ENCODE peak calls at places on chromosome 1, in nine cellular contexts. V is lower lobe of right lung, N is upper lobe of right lung, K is sigmoid colon, F is uterus, T is HCT116, U is astrocyte of the cerebellum, C is left ventricle myocardium inferior, R is K562. G is an unnamed sample.

GRCh38 chr1:152926091-152926490 is 17.7 kb downstream of the IVL start:
- DNase-seq in R (no peak), N (no peak), K (no peak), V (no peak), T (peak; percentile 24), C (no peak), F (no peak), U (peak; percentile 5), G (no peak)

GRCh38 chr1:32893198-32894018 is 7.1 kb downstream of the HPCA start:
- DNase-seq in C (peak; percentile 36), V (no peak), T (no peak), R (peak; percentile 73), U (no peak), K (peak; percentile 77), F (peak; percentile 70), N (peak; percentile 72), G (no peak)

GRCh38 chr1:243731301-243731891 is 118.6 kb downstream of the AKT3 start:
- DNase-seq in U (no peak), V (no peak), T (no peak), N (no peak), K (peak; percentile 77), F (no peak), C (no peak), R (no peak), G (no peak)

GRCh38 chr1:10694274-10694632 is 102.2 kb downstream of the CASZ1 start:
- DNase-seq in V (no peak), T (no peak), K (no peak), N (no peak), U (no peak), C (no peak), R (no peak), F (no peak), G (no peak)

GRCh38 chr1:180230791-180231505 is 884 bp downstream of the LHX4 start:
- DNase-seq in V (no peak), K (peak; percentile 55), R (no peak), N (no peak), C (no peak), T (no peak), F (no peak), U (no peak), G (no peak)

GRCh38 chr1:17585266-17585987 is 45.9 kb downstream of the ARHGEF10L start:
- DNase-seq in T (no peak), U (no peak), R (no peak), C (no peak), V (no peak), F (no peak), K (no peak), N (no peak), G (no peak)

GRCh38 chr1:191152776-191153175 is 675.1 kb upstream of the BRINP3 start:
- DNase-seq in K (no peak), C (no peak), F (no peak), U (no peak), N (no peak), V (no peak), T (no peak), R (no peak), G (no peak)

GRCh38 chr1:5481889-5482288 is 510.3 kb downstream of the NPHP4 start:
- DNase-seq in V (no peak), K (no peak), U (no peak), C (no peak), N (no peak), R (peak; percentile 32), F (no peak), T (peak; percentile 28), G (no peak)

GRCh38 chr1:12001996-12002493 is 17.3 kb upstream of the MIIP start:
- DNase-seq in C (peak; percentile 51), U (peak; percentile 13), F (no peak), R (no peak), K (no peak), T (peak; percentile 19), V (no peak), N (no peak), G (no peak)

GRCh38 chr1:227213426-227213825 is 104.9 kb downstream of the CDC42BPA start:
- DNase-seq in U (no peak), V (no peak), N (no peak), F (no peak), T (no peak), R (no peak), K (no peak), C (no peak), G (no peak)

GRCh38 chr1:21511579-21512522 is 2.6 kb downstream of the ALPL start:
- DNase-seq in U (peak; percentile 99), K (peak; percentile 72), N (peak; percentile 81), R (no peak), C (peak; percentile 62), V (peak; percentile 77), T (no peak), F (no peak), G (no peak)

GRCh38 chr1:221887091-221887746 is 145.3 kb upstream of the DUSP10 start:
- DNase-seq in F (peak; percentile 20), U (no peak), C (peak; percentile 56), R (peak; percentile 33), V (peak; percentile 50), N (peak; percentile 67), T (peak; percentile 46), K (peak; percentile 82), G (no peak)

GRCh38 chr1:109763646-109764415 is at the start of gene EPS8L3:
- DNase-seq in C (peak; percentile 6), N (peak; percentile 48), U (no peak), R (no peak), K (peak; percentile 60), V (peak; percentile 34), F (peak; percentile 12), T (no peak), G (no peak)

GRCh38 chr1:94332952-94333351 is 85.2 kb upstream of the ABCD3 start:
- DNase-seq in N (no peak), C (no peak), V (no peak), R (no peak), T (no peak), F (no peak), K (no peak), U (no peak), G (no peak)

GRCh38 chr1:94332516-94332915 is 85.7 kb upstream of the ABCD3 start:
- DNase-seq in F (no peak), N (no peak), C (no peak), U (no peak), R (no peak), V (no peak), T (no peak), K (no peak), G (no peak)

GRCh38 chr1:94335447-94335846 is 82.7 kb upstream of the ABCD3 start:
- DNase-seq in T (no peak), R (no peak), F (no peak), K (no peak), U (no peak), C (no peak), N (no peak), V (no peak), G (no peak)

GRCh38 chr1:94334764-94335163 is 83.4 kb upstream of the ABCD3 start:
- DNase-seq in R (no peak), U (no peak), N (no peak), F (no peak), C (no peak), V (no peak), T (no peak), K (no peak), G (no peak)

GRCh38 chr1:94334156-94334555 is 84.0 kb upstream of the ABCD3 start:
- DNase-seq in F (no peak), T (no peak), U (no peak), R (no peak), V (no peak), K (no peak), N (no peak), C (no peak), G (no peak)
- TF ChIP-seq CTCF in F (no peak), T (no peak), U (no peak), R (no peak), V (no peak), K (no peak), N (no peak), C (no peak), G (no peak)

DNA sequence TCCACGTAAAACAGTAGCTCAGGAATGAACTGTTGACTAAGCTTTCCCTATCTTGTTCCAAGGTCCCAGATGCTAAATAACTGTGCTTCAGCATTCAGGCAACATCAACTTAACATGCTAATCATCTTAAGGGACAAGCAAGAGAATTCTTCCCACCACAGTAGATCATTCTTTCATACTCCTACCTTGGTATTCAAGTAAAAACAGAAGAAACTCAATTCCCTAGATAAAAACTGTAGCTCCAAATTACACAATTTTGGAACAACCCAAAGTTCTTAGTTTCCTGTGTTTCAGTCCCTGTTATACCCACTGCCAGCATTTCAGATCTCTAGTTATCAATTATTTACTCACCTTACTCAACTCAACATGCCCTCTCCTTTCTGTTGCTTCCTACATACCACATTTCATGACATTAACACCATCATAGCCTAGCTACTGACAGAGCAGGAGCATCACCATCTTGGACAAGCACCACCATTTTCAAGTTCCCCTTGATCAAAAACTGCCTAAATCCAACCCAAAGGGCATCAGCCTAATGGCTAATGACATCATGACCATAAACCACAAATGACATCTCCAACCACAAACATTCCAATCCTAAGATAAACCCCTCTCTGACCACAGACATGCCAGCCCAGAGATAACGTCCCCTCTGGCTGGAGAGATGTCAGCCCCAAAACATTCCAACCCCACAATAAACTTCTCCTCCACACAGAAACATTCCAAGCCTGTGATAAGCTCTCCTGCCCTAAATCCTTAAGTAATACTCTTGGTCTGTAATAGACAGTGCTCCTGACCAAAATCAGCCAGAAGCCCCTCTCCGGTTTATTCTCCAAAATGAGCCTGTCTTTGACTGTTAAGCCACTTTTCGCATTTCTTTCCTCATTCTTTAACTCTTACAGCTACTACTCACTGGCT is 191.2 kb downstream of the RERE start:
- DNase-seq in K (no peak), N (no peak), F (no peak), U (peak; percentile 67), V (no peak), C (no peak), T (peak; percentile 6), R (peak; percentile 64), G (peak; percentile 55)
- H3K4me3 ChIP-seq in K (no peak overlapping the region), N (no peak overlapping the region), F (no peak overlapping the region), U (no peak overlapping the region), V (no peak overlapping the region), C (no peak overlapping the region), T (no peak overlapping the region), R (no peak overlapping the region), G (no peak overlapping the region)

GRCh38 chr1:240808381-240808780 is 196.4 kb upstream of the GREM2 start:
- DNase-seq in V (no peak), F (no peak), U (no peak), K (no peak), R (no peak), T (no peak), N (no peak), C (no peak), G (no peak)

GRCh38 chr1:240816472-240816871 is 204.5 kb upstream of the GREM2 start:
- DNase-seq in U (no peak), R (no peak), T (no peak), C (no peak), K (no peak), N (no peak), F (no peak), V (no peak), G (no peak)

GRCh38 chr1:240806201-240806745 is 194.3 kb upstream of the GREM2 start:
- DNase-seq in R (no peak), K (no peak), U (no peak), N (no peak), T (no peak), C (no peak), F (no peak), V (no peak), G (no peak)

GRCh38 chr1:240811261-240811660 is 199.3 kb upstream of the GREM2 start:
- DNase-seq in R (no peak), N (no peak), C (no peak), T (no peak), V (no peak), F (no peak), U (no peak), K (no peak), G (no peak)
- TF ChIP-seq CTCF in R (no peak), N (no peak), C (no peak), T (no peak), V (no peak), F (no peak), U (no peak), K (no peak), G (no peak)

GRCh38 chr1:55282058-55282457 is 66.9 kb upstream of the USP24 start:
- DNase-seq in V (no peak), R (no peak), F (no peak), U (no peak), C (no peak), T (no peak), N (no peak), K (no peak), G (no peak)
- H3K4me3 ChIP-seq in V (no peak overlapping the region), R (no peak overlapping the region), F (no peak overlapping the region), U (no peak overlapping the region), C (no peak overlapping the region), T (no peak overlapping the region), N (no peak overlapping the region), K (no peak overlapping the region), G (no peak overlapping the region)

G was measured in HFF-Myc.